ENCODE peak calls at places on chromosomes 12 and 14, in six cellular contexts. B is DND-41, V is K562, R is neural progenitor cell, C is A549, I is fibroblast of lung. T is an unnamed sample.

GRCh38 chr12:534216-534615 is 74.5 kb downstream of the B4GALNT3 start:
- DNase-seq in B (no peak), V (no peak), R (no peak), C (no peak), I (no peak), T (peak; percentile 54)

GRCh38 chr14:106812788-106813476 is 1286.5 kb downstream of the TMEM121 start:
- DNase-seq in B (no peak), V (no peak), R (no peak), C (no peak), I (no peak), T (no peak)

GRCh38 chr14:78403278-78403815 is 233.2 kb downstream of the NRXN3 start:
- DNase-seq in B (peak; percentile 20), V (no peak), R (peak; percentile 5), C (no peak), I (peak; percentile 75), T (no peak)

GRCh38 chr14:96224480-96225096 is 19.9 kb downstream of the BDKRB2 start:
- DNase-seq in B (no peak), V (no peak), R (no peak), C (no peak), I (no peak), T (no peak)

GRCh38 chr14:67387195-67387594 is 24.8 kb downstream of the PLEK2 start:
- DNase-seq in B (no peak), V (no peak), R (no peak), C (no peak), I (peak; percentile 20), T (no peak)

GRCh38 chr14:30507209-30507608 is 51.7 kb upstream of the G2E3 start:
- DNase-seq in B (no peak), V (no peak), R (no peak), C (no peak), I (no peak), T (no peak)

GRCh38 chr12:34404377-34405285 is 382.3 kb downstream of the ALG10 start:
- DNase-seq in B (no peak), V (no peak), R (no peak), C (no peak), I (no peak), T (peak; percentile 13)

GRCh38 chr12:11860026-11860425 is 210.6 kb downstream of the ETV6 start:
- DNase-seq in B (no peak), V (no peak), R (no peak), C (no peak), I (no peak), T (no peak)

GRCh38 chr12:75747572-75747995 is 236.2 kb upstream of the KRR1 start:
- DNase-seq in B (no peak), V (no peak), R (no peak), C (no peak), I (peak; percentile 86), T (no peak)

GRCh38 chr12:4152145-4152795 is 121.3 kb upstream of the CCND2 start:
- DNase-seq in B (no peak), V (no peak), R (no peak), C (no peak), I (no peak), T (no peak)
- H3K4me2 ChIP-seq in B (no peak overlapping the region), V (peak overlapping the region; percentile 43), R (no peak overlapping the region), C (no peak overlapping the region), I (no peak overlapping the region), T (no peak overlapping the region)

GRCh38 chr12:57079821-57080220 is 1.2 kb upstream of the NEMP1 start:
- DNase-seq in B (no peak), V (peak; percentile 18), R (no peak), C (no peak), I (no peak), T (no peak)
- H3K4me2 ChIP-seq in B (peak overlapping the region; percentile 62), V (peak overlapping the region; percentile 62), R (no peak overlapping the region), C (peak overlapping the region; percentile 76), I (no peak overlapping the region), T (no peak overlapping the region)

GRCh38 chr12:29427964-29428363 is 47.0 kb upstream of the ERGIC2 start:
- DNase-seq in B (no peak), V (peak; percentile 49), R (peak; percentile 23), C (peak; percentile 9), I (no peak), T (no peak)
- H3K4me2 ChIP-seq in B (no peak overlapping the region), V (no peak overlapping the region), R (no peak overlapping the region), C (no peak overlapping the region), I (no peak overlapping the region), T (no peak overlapping the region)

DNA sequence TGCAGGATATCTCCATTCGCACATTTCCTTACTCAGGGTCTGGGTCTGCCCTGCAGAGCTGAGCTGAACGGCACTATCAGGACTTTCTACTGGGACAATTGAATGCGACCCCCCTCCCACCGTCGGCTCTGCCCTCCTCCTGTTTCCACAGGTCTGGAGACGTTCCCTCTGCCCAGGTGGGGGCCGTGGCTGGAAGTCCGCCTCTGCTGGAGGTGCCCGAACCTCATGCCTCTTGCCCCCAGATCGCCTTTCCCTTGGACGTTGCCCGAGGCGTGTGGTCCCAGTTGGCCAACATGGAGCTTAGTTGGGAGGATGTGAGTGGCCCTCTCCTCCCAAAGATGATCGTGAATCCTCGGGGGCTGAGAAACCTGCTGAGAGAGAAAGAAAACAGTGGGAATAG is 21.2 kb upstream of the KLC1 start:
- DNase-seq in B (no peak), V (no peak), R (no peak), C (no peak), I (no peak), T (no peak)
- H3K4me2 ChIP-seq in B (peak overlapping the region; percentile 71), V (no peak overlapping the region), R (no peak overlapping the region), C (no peak overlapping the region), I (peak overlapping the region; percentile 66), T (peak overlapping the region; percentile 81)

GRCh38 chr14:93999573-93999972 is 2.5 kb downstream of the CCDC197 start:
- DNase-seq in B (no peak), V (no peak), R (no peak), C (no peak), I (no peak), T (no peak)
- H3K4me2 ChIP-seq in B (no peak overlapping the region), V (no peak overlapping the region), R (no peak overlapping the region), C (no peak overlapping the region), I (no peak overlapping the region), T (no peak overlapping the region)

GRCh38 chr12:132492522-132492921 is 2.6 kb downstream of the FBRSL1 start:
- DNase-seq in B (no peak), V (no peak), R (no peak), C (no peak), I (no peak), T (no peak)
- H3K4me2 ChIP-seq in B (peak overlapping the region; percentile 96), V (no peak overlapping the region), R (no peak overlapping the region), C (peak overlapping the region; percentile 99), I (peak overlapping the region; percentile 95), T (peak overlapping the region; percentile 98)

GRCh38 chr12:1553546-1553945 is 40.8 kb downstream of the FBXL14 start:
- DNase-seq in B (no peak), V (no peak), R (no peak), C (no peak), I (no peak), T (no peak)
- H3K4me2 ChIP-seq in B (no peak overlapping the region), V (no peak overlapping the region), R (no peak overlapping the region), C (no peak overlapping the region), I (no peak overlapping the region), T (peak overlapping the region; percentile 28)